ENCODE peak calls at places on chromosomes 4 and X, in four cellular contexts. One of them, this sample, is unnamed.

GRCh38 chrX:76555816-76556215 is 128.3 kb downstream of the MAGEE1 start:
- DNase-seq in K562: peak; percentile 12
- DNase-seq in H1: no peak
- DNase-seq in HepG2: peak; percentile 41
- DNase-seq in this sample: peak; percentile 68

GRCh38 chr4:176971576-176972105 is 178.9 kb upstream of the VEGFC start:
- DNase-seq in K562: no peak
- DNase-seq in H1: no peak
- DNase-seq in HepG2: no peak
- DNase-seq in this sample: no peak

GRCh38 chr4:143336828-143337599 is at the start of gene GAB1:
- DNase-seq in K562: peak; percentile 61
- DNase-seq in H1: no peak
- DNase-seq in HepG2: peak; percentile 71
- DNase-seq in this sample: peak; percentile 82

GRCh38 chr4:6703786-6704185 is 5.9 kb downstream of the MRFAP1L1 start:
- DNase-seq in K562: no peak
- DNase-seq in H1: no peak
- DNase-seq in HepG2: peak; percentile 43
- DNase-seq in this sample: no peak

GRCh38 chr4:132596186-132596585 is 552.9 kb upstream of the PCDH10 start:
- DNase-seq in K562: no peak
- DNase-seq in H1: no peak
- DNase-seq in HepG2: no peak
- DNase-seq in this sample: no peak

GRCh38 chr4:145937990-145938611 is 522 bp downstream of the ZNF827 start:
- DNase-seq in K562: no peak
- DNase-seq in H1: no peak
- DNase-seq in HepG2: no peak
- DNase-seq in this sample: peak; percentile 15

GRCh38 chrX:48475295-48475694 is 704 bp upstream of the FTSJ1 start:
- DNase-seq in K562: no peak
- DNase-seq in H1: no peak
- DNase-seq in HepG2: peak; percentile 40
- DNase-seq in this sample: no peak

GRCh38 chrX:24023972-24024664 is 2.9 kb downstream of the KLHL15 start:
- DNase-seq in K562: no peak
- DNase-seq in H1: no peak
- DNase-seq in HepG2: no peak
- DNase-seq in this sample: no peak

GRCh38 chrX:19760841-19761512 is 126.4 kb downstream of the SH3KBP1 start:
- DNase-seq in K562: no peak
- DNase-seq in H1: no peak
- DNase-seq in HepG2: no peak
- DNase-seq in this sample: no peak

GRCh38 chr4:184328022-184328736 is 110.5 kb upstream of the ENPP6 start:
- DNase-seq in K562: no peak
- DNase-seq in H1: no peak
- DNase-seq in HepG2: no peak
- DNase-seq in this sample: no peak

GRCh38 chr4:104693601-104694201 is 199.0 kb upstream of the CXXC4 start:
- DNase-seq in K562: no peak
- DNase-seq in H1: no peak
- DNase-seq in HepG2: peak; percentile 10
- DNase-seq in this sample: peak; percentile 23

GRCh38 chr4:99863-100262 is 24.4 kb upstream of the ZNF718 start:
- DNase-seq in K562: no peak
- DNase-seq in H1: no peak
- DNase-seq in HepG2: no peak
- DNase-seq in this sample: peak; percentile 7

GRCh38 chr4:53781614-53782467 is 190.6 kb upstream of the LNX1 start:
- DNase-seq in K562: no peak
- DNase-seq in H1: no peak
- DNase-seq in HepG2: peak; percentile 66
- DNase-seq in this sample: peak; percentile 36

GRCh38 chr4:9867746-9868425 is 86.5 kb downstream of the DRD5 start:
- DNase-seq in K562: no peak
- DNase-seq in H1: no peak
- DNase-seq in HepG2: no peak
- DNase-seq in this sample: no peak

GRCh38 chr4:13329963-13330362 is 154.2 kb downstream of the RAB28 start:
- DNase-seq in K562: no peak
- DNase-seq in H1: no peak
- DNase-seq in HepG2: no peak
- DNase-seq in this sample: no peak

GRCh38 chrX:31266172-31267076 is 194.6 kb upstream of the FTHL17 start:
- DNase-seq in K562: peak; percentile 67
- DNase-seq in H1: no peak
- DNase-seq in HepG2: peak; percentile 25
- DNase-seq in this sample: no peak

DNA sequence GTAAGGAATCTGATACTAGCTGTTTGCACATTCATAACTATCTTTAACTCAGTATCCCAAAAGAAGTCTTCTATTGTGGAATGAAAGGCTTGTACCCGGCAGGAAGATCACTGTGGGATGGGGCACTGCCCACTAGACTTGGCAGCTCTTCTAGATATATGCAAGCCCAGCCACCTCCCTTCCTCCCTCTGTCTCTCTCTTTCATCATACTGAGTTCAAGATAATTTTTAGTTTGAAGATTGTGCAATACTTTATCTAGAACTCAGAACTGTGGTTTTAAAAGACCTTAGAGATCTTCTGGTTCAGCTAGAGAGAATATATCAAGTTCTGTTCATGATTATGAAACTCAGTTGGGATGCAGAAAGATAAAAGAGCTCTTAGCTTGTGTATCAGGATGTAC is 22.5 kb upstream of the GPR34 start:
- DNase-seq in K562: no peak
- DNase-seq in H1: no peak
- DNase-seq in HepG2: no peak
- DNase-seq in this sample: no peak
- TF ChIP-seq USF2 in K562: no peak
- TF ChIP-seq USF2 in H1: no peak
- TF ChIP-seq USF2 in HepG2: no peak
- TF ChIP-seq USF2 in this sample: no peak

DNA sequence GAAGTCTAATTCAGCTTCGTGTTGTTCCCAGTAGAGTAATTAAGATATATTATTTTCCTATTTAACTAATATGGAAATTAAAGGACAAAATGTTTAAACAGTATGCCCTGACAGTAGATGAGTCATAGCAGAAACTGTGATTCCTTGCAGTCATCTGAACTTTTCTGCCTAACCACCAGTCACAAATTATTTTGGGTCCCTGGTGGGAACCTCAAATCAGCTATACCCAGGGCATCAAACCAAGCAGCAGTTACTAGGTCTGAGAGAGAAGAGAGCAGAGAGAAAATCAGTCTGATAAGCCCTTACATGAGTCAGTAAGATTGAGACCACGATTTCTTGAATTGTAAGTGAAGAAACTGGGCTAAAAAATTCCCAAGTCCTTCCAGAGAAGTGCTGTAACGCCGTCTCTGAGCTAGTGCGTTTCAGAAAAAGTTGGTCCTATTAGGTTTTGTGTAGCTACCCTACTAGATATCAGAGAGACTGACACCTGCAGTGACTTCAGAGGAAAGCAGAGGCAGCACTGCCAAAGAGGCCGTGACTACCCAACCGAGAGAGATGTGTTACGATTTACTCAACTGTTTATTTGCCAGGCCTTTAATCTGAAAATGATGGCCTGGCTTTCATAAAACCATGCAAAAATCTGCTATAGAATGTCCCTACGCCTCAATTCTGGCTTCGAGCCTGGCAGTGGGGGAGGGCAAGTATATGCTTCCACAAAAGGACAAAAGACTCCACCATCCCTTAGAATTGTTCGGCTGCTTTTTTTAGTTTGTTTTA is 21.7 kb upstream of the GPM6A start:
- DNase-seq in K562: no peak
- DNase-seq in H1: no peak
- DNase-seq in HepG2: no peak
- DNase-seq in this sample: no peak
- TF ChIP-seq PHF8 in K562: no peak
- TF ChIP-seq PHF8 in H1: no peak
- TF ChIP-seq PHF8 in HepG2: no peak
- TF ChIP-seq PHF8 in this sample: no peak

GRCh38 chr4:139779653-139780052 is 114.0 kb downstream of the MGST2 start:
- DNase-seq in K562: no peak
- DNase-seq in H1: no peak
- DNase-seq in HepG2: no peak
- DNase-seq in this sample: no peak

GRCh38 chr4:139785356-139785755 is 119.7 kb downstream of the MGST2 start:
- DNase-seq in K562: no peak
- DNase-seq in H1: no peak
- DNase-seq in HepG2: no peak
- DNase-seq in this sample: no peak

GRCh38 chr4:139786494-139787354 is 121.1 kb downstream of the MGST2 start:
- DNase-seq in K562: no peak
- DNase-seq in H1: no peak
- DNase-seq in HepG2: no peak
- DNase-seq in this sample: no peak

GRCh38 chr4:139783761-139784484 is 118.3 kb downstream of the MGST2 start:
- DNase-seq in K562: no peak
- DNase-seq in H1: no peak
- DNase-seq in HepG2: peak; percentile 53
- DNase-seq in this sample: no peak

DNA sequence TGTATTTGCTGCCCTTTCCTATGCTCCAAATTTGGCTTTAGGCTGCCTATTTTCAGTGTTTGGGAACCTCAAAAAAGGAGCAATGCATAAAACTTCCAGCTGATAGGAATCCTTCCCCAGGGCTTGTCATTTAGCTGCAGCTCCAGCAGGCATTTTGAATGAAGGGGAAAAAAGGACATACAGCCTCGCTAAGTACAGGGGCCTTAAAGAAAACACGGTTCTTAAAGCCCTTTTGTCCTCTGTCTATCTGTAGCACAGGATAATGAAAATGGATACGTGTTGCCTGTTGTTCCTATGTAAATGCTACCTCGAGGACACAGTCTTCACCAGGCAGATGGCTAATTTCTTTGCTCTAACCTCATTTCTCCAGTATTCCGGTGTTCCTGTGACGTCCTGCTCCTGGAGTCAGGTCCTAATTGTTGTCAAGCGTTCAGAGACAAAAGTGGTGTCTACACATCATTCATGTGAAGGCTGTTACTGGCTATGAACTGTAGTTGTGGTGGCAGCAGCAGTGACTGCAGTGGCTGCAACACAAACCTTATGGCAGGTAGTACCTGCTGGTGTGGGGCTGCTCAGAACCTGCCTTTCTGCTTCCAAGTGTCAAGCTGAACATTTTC is 117.4 kb downstream of the MGST2 start:
- DNase-seq in K562: no peak
- DNase-seq in H1: no peak
- DNase-seq in HepG2: no peak
- DNase-seq in this sample: no peak
- TF ChIP-seq CHD2 in K562: no peak
- TF ChIP-seq CHD2 in H1: no peak
- TF ChIP-seq CHD2 in HepG2: no peak
- TF ChIP-seq CHD2 in this sample: no peak

GRCh38 chrX:120428309-120428708 is 40.8 kb downstream of the LAMP2 start:
- DNase-seq in K562: no peak
- DNase-seq in H1: no peak
- DNase-seq in HepG2: no peak
- DNase-seq in this sample: no peak
- TF ChIP-seq USF2 in K562: no peak
- TF ChIP-seq USF2 in H1: no peak
- TF ChIP-seq USF2 in HepG2: no peak
- TF ChIP-seq USF2 in this sample: no peak

DNA sequence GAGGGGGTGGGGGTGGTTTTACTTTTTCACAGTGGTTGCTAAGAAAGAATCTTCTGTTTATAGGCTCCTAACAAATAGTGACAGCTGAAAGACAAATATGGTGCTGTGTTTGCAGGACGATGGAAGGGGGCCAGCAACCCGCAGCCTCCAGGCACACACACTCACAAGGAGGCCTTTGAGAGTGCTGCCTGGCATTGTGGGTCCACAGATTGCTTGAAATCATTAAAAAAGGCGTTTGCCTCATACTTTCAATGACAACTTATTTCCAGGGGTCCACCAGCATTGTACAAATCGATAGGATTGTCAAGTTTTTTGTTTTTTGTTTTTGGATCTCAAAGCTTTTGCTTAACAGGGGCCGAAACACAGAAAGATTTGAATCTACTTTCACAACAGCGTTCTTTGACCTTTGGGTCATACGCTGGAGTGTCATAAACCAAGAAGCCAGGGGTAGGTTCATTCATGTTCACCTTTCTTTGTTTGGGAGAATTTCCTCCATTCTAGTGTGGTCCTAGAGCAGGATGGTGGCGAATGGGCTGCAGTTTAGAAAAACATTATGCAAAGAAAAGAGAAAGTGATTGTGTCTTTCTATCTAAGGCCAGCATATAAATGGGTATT is 32.6 kb upstream of the PDLIM3 start:
- DNase-seq in K562: no peak
- DNase-seq in H1: no peak
- DNase-seq in HepG2: peak; percentile 80
- DNase-seq in this sample: no peak
- TF ChIP-seq PHF8 in K562: no peak
- TF ChIP-seq PHF8 in H1: no peak
- TF ChIP-seq PHF8 in HepG2: peak; percentile 49
- TF ChIP-seq PHF8 in this sample: no peak

GRCh38 chr4:8010618-8011017 is 71.0 kb upstream of the AFAP1 start:
- DNase-seq in K562: no peak
- DNase-seq in H1: no peak
- DNase-seq in HepG2: peak; percentile 41
- DNase-seq in this sample: no peak
- TF ChIP-seq CHD2 in K562: no peak
- TF ChIP-seq CHD2 in H1: no peak
- TF ChIP-seq CHD2 in HepG2: no peak
- TF ChIP-seq CHD2 in this sample: no peak

GRCh38 chr4:48546336-48546735 is 56.3 kb downstream of the ZAR1 start:
- DNase-seq in K562: no peak
- DNase-seq in H1: no peak
- DNase-seq in HepG2: peak; percentile 34
- DNase-seq in this sample: peak; percentile 42
- TF ChIP-seq USF2 in K562: no peak
- TF ChIP-seq USF2 in H1: no peak
- TF ChIP-seq USF2 in HepG2: no peak
- TF ChIP-seq USF2 in this sample: no peak

DNA sequence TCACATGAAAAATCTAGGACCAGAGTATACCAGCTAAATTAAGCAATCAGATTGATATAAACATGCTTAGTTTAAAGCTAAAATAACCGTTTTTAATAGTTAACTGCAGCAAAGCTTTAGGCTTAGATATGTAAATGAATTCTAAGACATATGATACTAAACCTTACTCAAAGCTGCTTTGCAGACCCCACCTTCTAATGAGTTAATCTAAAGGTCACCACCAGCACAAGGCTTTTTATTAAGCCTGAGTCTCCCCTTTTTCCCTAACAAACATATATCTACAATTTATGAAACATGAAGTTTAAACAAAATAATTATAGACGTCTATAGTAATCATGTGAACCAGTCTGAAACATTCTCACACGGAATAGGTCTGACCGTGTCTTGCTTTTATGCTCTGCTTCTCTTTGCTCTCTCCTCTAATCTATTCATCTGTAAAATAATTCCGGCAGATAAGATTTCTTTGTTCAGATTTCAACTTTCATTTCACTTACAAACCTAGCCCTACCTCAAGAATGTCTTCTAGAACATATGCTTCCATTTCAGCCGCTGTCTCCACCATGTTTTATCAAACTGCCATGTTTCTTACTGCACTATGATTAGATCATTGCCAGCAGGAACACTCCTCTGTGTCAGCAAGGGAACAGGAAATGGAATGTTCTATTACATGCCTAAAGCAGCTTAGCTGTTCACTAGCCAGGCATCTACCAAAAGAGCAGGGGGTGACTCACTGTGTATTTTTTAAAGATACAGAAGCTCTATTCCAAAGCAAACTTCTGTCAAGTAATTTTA is 35.9 kb downstream of the ANKRD17 start:
- DNase-seq in K562: peak; percentile 35
- DNase-seq in H1: no peak
- DNase-seq in HepG2: peak; percentile 75
- DNase-seq in this sample: peak; percentile 89
- TF ChIP-seq PHF8 in K562: peak; percentile 66
- TF ChIP-seq PHF8 in H1: no peak
- TF ChIP-seq PHF8 in HepG2: no peak
- TF ChIP-seq PHF8 in this sample: no peak

This sample was measured in A549.